ENCODE peak calls at places on chromosomes 7 and 10, in four cellular contexts. E, Z, P and H are unnamed samples.
A peak's percentile ranks its signal among the peaks of the same experiment; 100 is the strongest.

GRCh38 chr10:91590142-91590903 is 42.5 kb downstream of the PPP1R3C start:
- DNase-seq in P (no peak), Z (peak; percentile 88), E (peak; percentile 92), H (peak; percentile 96)

GRCh38 chr7:147803625-147804024 is 786.9 kb upstream of the C7orf33 start:
- DNase-seq in E (no peak), P (no peak), Z (no peak), H (no peak)

GRCh38 chr10:5500162-5500670 is 846 bp upstream of the CALML5 start:
- DNase-seq in Z (no peak), P (no peak), E (no peak), H (no peak)

GRCh38 chr10:44030132-44030531 is 354.8 kb downstream of the CXCL12 start:
- DNase-seq in Z (no peak), E (no peak), P (peak; percentile 72), H (no peak)

GRCh38 chr10:85204814-85205213 is 876.4 kb downstream of the CCSER2 start:
- DNase-seq in P (no peak), Z (no peak), E (no peak), H (no peak)

GRCh38 chr7:117157121-117157870 is 165.6 kb downstream of the WNT2 start:
- DNase-seq in E (peak; percentile 87), P (no peak), Z (peak; percentile 85), H (peak; percentile 96)

GRCh38 chr10:70763567-70763966 is 21.6 kb downstream of the TBATA start:
- DNase-seq in P (no peak), E (no peak), Z (no peak), H (no peak)

GRCh38 chr10:60390224-60390626 is 550 bp upstream of the ANK3 start:
- DNase-seq in P (no peak), E (peak; percentile 70), Z (peak; percentile 9), H (peak; percentile 47)

GRCh38 chr7:87413951-87414381 is 61.5 kb downstream of the ABCB4 start:
- DNase-seq in Z (no peak), P (no peak), E (peak; percentile 84), H (peak; percentile 66)
- H3K4me2 ChIP-seq in Z (no peak overlapping the region), P (no peak overlapping the region), E (peak overlapping the region; percentile 11), H (peak overlapping the region; percentile 3)

DNA sequence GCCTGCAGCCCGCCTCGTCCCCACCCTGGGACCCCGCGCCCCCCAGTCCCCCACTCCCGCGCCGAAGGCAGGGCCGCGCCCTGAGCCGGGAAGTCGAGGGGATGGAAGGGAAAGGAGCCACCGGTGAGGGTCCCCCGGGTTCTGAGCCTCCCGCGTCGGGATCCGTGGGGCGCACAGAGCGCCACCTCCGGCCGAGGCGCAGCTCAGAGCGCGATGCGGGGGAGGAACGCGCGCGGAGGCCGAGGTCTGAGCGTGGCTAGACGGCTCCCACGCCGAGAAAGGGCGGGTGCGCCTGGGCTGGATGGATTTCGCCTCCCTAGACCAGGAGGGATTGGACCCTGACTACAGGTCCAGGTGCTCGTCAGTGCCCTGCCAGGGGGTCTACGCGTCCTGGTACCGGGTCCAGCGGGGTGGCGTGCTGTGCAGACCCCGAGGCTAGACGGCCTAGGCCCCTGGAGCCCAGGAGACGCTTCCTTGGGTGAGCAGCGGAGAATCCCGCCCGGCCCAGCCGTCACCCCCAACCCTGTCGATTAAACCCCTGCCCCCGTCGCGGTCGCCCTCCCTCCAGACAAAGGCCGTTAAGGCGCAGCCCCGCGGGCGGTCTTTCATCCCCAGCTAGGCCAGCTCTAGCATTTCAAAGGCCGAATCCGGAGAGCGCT is 986 bp upstream of the PDGFA start:
- DNase-seq in Z (no peak), P (peak; percentile 74), E (no peak), H (no peak)
- TF ChIP-seq CTCF in Z (peak; percentile 42), P (peak; percentile 11), E (no peak), H (peak; percentile 3)

DNA sequence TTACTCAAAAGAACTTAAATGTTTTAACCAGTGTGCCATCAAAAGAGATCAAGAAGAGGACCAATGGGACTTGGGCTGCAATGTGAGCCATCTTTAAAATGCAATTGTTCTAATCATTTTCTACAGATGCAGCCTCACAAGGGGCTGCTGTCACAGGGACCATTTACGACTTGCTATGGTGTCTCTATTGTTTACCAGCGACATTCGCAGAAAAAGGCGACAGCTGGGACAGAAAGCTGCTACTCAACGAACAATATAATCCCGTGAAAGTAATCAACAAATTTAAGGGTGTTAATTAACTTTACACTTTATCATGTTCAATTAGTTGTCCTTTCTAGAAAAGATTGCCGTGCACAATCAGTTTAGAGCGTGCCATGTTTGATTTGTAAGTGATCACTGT is 110.9 kb downstream of the HIBADH start:
- DNase-seq in P (no peak), Z (no peak), E (no peak), H (no peak)
- H3K4me2 ChIP-seq in P (no peak overlapping the region), Z (no peak overlapping the region), E (no peak overlapping the region), H (no peak overlapping the region)

DNA sequence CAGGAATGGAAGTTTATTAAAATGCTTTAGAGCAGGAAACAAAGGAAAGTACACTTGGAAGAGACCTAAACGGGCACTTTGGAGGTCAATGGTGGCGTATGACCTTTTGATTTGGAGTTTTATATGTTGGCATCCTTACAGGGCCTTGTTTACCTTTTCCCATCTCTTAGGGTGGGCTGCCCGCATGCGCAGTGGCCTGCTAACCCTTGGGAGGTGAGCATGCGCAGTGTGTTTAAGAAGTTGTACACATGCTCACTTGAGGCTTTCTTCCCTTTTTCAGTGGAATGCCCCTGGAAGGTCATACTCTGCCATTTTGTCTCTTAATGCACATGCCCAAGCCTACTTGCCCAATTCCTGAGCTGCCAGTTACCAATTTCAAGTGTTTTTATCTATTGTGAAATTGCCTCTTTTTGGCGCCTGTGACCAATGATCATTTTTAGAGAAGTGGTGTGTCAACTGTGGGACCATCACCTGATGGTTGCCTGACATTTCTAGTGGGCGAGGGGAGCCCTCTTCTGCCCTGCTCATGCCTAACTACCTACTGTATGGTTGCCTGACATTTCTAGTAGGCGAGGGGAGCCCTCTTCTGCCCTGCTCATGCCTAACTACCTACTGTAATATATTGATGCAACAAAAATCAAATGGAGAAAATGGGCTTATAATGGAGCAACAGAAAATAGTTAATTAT is 138.0 kb downstream of the PPP1R9A start:
- DNase-seq in E (no peak), P (peak; percentile 44), Z (peak; percentile 45), H (no peak)
- TF ChIP-seq CTCF in E (no peak), P (peak; percentile 95), Z (peak; percentile 27), H (no peak)

DNA sequence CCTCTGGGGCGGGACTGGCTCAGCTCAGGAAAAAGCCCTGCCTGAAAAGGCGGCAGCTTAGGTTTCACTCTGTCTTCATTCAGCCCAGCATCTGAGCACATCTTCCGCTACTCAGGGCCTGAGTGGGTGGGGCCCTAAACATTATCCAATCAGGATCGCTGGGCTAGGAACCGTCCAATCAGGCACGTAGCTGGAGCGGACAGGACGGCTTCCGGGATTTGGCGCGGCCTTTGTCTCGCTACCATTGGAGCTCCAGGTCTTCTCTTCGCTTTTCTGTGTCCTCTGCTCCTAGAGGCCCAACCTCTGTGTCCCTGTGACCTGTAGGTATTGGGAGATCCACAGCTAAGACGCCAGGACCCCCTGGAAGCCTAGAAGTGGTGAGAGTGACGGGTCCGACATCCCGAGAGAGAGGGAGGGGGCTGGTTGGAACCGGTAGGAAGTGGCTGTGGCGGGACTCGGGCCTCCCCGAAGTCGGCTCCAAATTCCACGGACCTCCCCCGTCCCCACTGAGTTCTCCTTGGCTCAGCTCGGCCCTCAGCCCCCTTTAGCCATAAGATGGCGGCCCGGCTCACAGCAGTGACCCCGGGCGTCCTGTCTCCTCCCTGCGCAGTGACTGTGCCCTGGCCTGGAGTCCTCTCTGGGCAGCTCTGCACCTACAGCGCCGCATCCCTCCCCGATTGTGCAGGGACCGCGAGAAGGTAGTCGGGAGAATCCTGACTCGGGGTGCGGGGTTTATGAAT is 99.1 kb downstream of the ZNF680 start:
- DNase-seq in E (peak; percentile 4), Z (no peak), P (no peak), H (peak; percentile 56)
- H3K4me2 ChIP-seq in E (no peak overlapping the region), Z (no peak overlapping the region), P (no peak overlapping the region), H (peak overlapping the region; percentile 50)